ENCODE peak calls at places on chromosome 14, in four cellular contexts. B is mesenchymal stem cell, W is ovary, X is aorta. S is an unnamed sample.

GRCh38 chr14:68628605-68629310 is 164.1 kb downstream of the ZFP36L1 start:
- DNase-seq in X (no peak), W (no peak), B (no peak), S (no peak)

GRCh38 chr14:80117876-80118275 is 93.4 kb downstream of the DIO2 start:
- DNase-seq in X (no peak), W (no peak), B (no peak), S (no peak)

GRCh38 chr14:60125918-60126317 is 34.2 kb downstream of the PCNX4 start:
- DNase-seq in W (no peak), B (no peak), X (no peak), S (no peak)

GRCh38 chr14:68621400-68622365 is 171.2 kb downstream of the ZFP36L1 start:
- DNase-seq in X (peak; percentile 83), B (peak; percentile 94), W (peak; percentile 63), S (no peak)

GRCh38 chr14:26597136-26598080 is at the start of gene NOVA1:
- DNase-seq in B (peak; percentile 25), W (peak; percentile 66), X (peak; percentile 50), S (peak; percentile 30)

GRCh38 chr14:105168979-105169507 is 467 bp upstream of the JAG2 start:
- DNase-seq in W (no peak), B (peak; percentile 9), X (no peak), S (no peak)

GRCh38 chr14:59133202-59133601 is 55.3 kb upstream of the DAAM1 start:
- DNase-seq in B (no peak), X (no peak), W (no peak), S (no peak)

GRCh38 chr14:52552063-52552988 is at the start of the genes GPR137C and TXNDC16:
- DNase-seq in X (peak; percentile 100), W (peak; percentile 99), B (peak; percentile 100), S (peak; percentile 100)

GRCh38 chr14:96160913-96161310 is 43.7 kb upstream of the BDKRB2 start:
- DNase-seq in B (no peak), X (no peak), W (no peak), S (no peak)

GRCh38 chr14:101001311-101002069 is 98.0 kb upstream of the RTL1 start:
- DNase-seq in X (no peak), B (no peak), W (no peak), S (peak; percentile 46)

GRCh38 chr14:32457213-32457920 is 128.3 kb downstream of the AKAP6 start:
- DNase-seq in X (no peak), B (peak; percentile 89), W (no peak), S (no peak)

GRCh38 chr14:20434701-20435453 is 1.1 kb downstream of the KLHL33 start:
- DNase-seq in W (peak; percentile 83), X (peak; percentile 67), B (no peak), S (peak; percentile 69)

GRCh38 chr14:73049428-73049827 is 8.9 kb upstream of the RBM25 start:
- DNase-seq in W (no peak), B (peak; percentile 16), X (no peak), S (no peak)

GRCh38 chr14:56813143-56813551 is 2.9 kb upstream of the OTX2 start:
- DNase-seq in B (no peak), W (no peak), X (no peak), S (no peak)

GRCh38 chr14:38187475-38187874 is 20.2 kb upstream of the SSTR1 start:
- DNase-seq in W (no peak), X (no peak), B (no peak), S (no peak)

GRCh38 chr14:83467811-83468210 is 1934.2 kb upstream of the SEL1L start:
- DNase-seq in W (no peak), X (no peak), B (peak; percentile 60), S (no peak)

GRCh38 chr14:85536835-85537195 is 6.9 kb downstream of the FLRT2 start:
- DNase-seq in B (peak; percentile 34), W (no peak), X (no peak), S (no peak)

GRCh38 chr14:94581127-94581999 is at the start of gene SERPINA5:
- DNase-seq in W (peak; percentile 77), B (no peak), X (peak; percentile 61), S (no peak)

GRCh38 chr14:36217732-36218131 is 41.2 kb upstream of the PTCSC3 start:
- DNase-seq in X (no peak), W (no peak), B (no peak), S (no peak)

GRCh38 chr14:32608880-32609279 is 279.8 kb downstream of the AKAP6 start:
- DNase-seq in X (no peak), B (no peak), W (no peak), S (no peak)

GRCh38 chr14:100025111-100025510 is 40.1 kb upstream of the EVL start:
- DNase-seq in X (no peak), W (no peak), B (peak; percentile 45), S (no peak)

DNA sequence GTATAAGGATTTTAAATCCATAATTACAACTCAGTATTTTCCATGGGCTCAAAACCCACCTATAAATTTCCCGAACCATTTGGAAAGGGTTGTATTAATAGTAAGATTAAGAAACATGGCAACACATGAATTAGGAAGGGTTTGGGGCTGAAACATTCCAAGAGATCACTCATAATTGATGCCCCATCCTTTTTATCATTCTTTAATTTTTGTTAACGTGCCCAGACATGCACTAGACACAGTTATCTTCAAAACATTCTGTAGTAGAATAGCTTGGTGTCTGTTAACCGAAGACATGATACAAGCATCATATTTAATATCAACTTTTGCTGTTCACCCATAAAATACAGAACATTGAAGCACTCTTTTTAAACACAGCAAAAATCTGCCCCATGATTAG is 106.8 kb upstream of the FRMD6 start:
- DNase-seq in W (no peak), B (no peak), X (no peak), S (no peak)
- H3K27ac ChIP-seq in W (no peak overlapping the region), B (no peak overlapping the region), X (no peak overlapping the region), S (no peak overlapping the region)

GRCh38 chr14:74846168-74846567 is 29.8 kb downstream of the PROX2 start:
- DNase-seq in X (no peak), W (no peak), B (no peak), S (no peak)

GRCh38 chr14:74838141-74838540 is 37.8 kb downstream of the PROX2 start:
- DNase-seq in B (peak; percentile 54), X (no peak), W (no peak), S (no peak)

GRCh38 chr14:74840603-74841030 is 35.3 kb downstream of the PROX2 start:
- DNase-seq in B (no peak), X (no peak), W (no peak), S (no peak)

GRCh38 chr14:74843653-74844052 is 32.3 kb downstream of the PROX2 start:
- DNase-seq in B (no peak), X (no peak), W (no peak), S (no peak)

DNA sequence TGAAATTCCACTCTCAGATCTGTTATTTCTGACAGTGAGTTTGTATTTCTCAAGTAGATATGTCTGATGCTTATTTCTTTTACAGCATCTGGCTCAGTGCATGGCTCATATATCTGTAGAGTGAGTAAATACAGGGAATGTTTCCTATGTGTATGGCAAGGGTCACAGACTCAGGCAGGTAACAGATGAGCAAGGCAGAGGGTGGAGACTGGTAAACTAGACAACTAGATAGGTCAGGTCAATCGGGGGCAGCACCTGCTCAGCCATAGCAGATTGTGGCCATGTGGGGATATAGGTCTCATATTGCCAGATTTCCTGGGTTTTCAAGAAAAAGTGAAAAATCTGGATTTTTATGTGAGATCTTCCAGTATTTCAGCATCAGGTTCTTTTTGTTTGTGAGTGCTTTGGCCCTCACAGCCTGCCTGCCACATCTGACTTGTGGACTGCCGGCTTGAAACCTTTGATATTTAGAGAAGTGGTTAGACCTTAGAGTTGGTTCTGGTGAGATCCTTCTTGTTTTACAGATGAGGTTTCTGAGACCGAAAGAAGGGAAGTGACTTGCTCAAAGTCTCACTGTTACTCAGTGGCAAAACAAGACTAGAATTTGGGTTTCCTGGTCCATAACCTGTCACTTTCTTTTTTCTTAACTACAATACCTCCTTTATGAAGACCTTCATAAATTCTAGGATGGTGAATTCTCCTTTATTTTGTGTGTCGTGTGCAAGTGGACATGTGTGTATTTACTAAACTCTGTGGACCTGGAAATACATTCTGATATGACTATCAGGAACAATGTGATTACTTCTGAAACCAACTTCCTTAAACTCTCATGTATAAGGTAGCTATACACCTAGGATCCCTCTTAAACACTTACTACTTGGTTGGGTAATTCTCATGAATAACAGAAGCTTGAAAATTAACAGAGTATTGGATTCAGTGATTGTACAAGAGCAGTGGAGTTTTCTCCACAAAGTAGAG is 34.4 kb downstream of the PROX2 start:
- DNase-seq in B (no peak), W (no peak), X (no peak), S (no peak)
- H3K27ac ChIP-seq in B (no peak overlapping the region), W (no peak overlapping the region), X (no peak overlapping the region), S (no peak overlapping the region)

DNA sequence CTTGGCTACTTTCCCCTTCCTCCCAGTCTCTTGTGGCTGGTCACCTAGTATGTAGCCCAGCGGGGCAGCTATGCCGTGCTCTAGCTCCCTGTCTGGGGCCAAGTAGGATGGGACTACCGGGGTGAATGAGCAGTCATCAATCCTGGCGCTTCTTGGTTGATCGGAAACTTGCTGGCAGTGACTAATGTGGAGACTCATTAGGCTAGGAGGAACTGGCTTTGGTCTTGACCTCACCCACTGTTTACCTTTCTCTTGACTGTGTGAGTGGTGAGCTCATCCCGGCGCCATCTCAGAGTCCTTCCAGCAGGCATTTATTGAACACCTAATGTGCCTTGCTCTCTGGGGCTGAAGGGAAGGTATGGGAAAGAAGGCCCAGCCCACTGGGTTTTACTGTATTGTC is 16.0 kb downstream of the PLEKHG3 start:
- DNase-seq in X (no peak), B (peak; percentile 94), W (no peak), S (peak; percentile 24)
- H3K27ac ChIP-seq in X (peak overlapping the region; percentile 96), B (peak overlapping the region; percentile 78), W (no peak overlapping the region), S (peak overlapping the region; percentile 75)

DNA sequence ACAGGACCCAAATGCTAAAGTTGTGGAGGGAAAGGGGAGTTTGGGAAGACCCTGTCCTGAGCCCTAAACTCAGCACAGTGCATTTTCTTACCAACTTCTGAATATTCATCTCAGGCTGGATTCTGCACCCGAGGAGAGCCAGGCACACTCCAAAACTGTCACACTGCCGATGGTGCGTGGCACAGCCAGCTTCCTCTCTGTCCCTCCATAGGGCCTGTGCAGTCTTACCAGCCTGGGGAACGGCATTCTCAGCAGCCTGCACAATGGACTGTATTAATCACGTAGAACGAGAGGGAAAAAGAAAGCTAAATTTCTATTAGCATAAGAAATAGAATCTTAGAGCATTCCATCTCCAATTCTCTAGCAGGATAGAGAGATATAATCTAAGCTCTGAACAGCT is 71.3 kb upstream of the GPATCH2L start:
- DNase-seq in W (no peak), X (no peak), B (no peak), S (no peak)
- H3K27ac ChIP-seq in W (no peak overlapping the region), X (no peak overlapping the region), B (no peak overlapping the region), S (no peak overlapping the region)

GRCh38 chr14:91315844-91316267 is 71.4 kb upstream of the GPR68 start:
- DNase-seq in B (no peak), X (no peak), W (no peak), S (no peak)

GRCh38 chr14:91316761-91317160 is 72.3 kb upstream of the GPR68 start:
- DNase-seq in W (no peak), B (no peak), X (no peak), S (no peak)

GRCh38 chr14:91320266-91320665 is 75.8 kb upstream of the GPR68 start:
- DNase-seq in X (no peak), W (no peak), B (no peak), S (no peak)

GRCh38 chr14:91318911-91319310 is 74.4 kb upstream of the GPR68 start:
- DNase-seq in X (no peak), W (no peak), B (no peak), S (no peak)

GRCh38 chr14:91317381-91318313 is 73.1 kb upstream of the GPR68 start:
- DNase-seq in B (no peak), W (peak; percentile 75), X (peak; percentile 68), S (no peak)
- H3K27ac ChIP-seq in B (no peak overlapping the region), W (no peak overlapping the region), X (no peak overlapping the region), S (no peak overlapping the region)

S was measured in dorsolateral prefrontal cortex.